ENCODE peak calls at places on chromosomes 5 and 9, in eight cellular contexts. L, H, M, U, Y, E, O and J are unnamed samples.

GRCh38 chr9:106920701-106921283 is 57.8 kb downstream of the ZNF462 start:
- DNase-seq in U (no peak), O (no peak), L (peak; percentile 18), Y (no peak), M (peak; percentile 12), H (peak; percentile 65), E (peak; percentile 44), J (no peak)

GRCh38 chr5:124824637-124825158 is 78.3 kb upstream of the ZNF608 start:
- DNase-seq in U (no peak), H (no peak), Y (peak; percentile 46), O (no peak), M (no peak), E (no peak), L (no peak), J (no peak)

GRCh38 chr5:154228696-154229095 is 38.2 kb downstream of the GALNT10 start:
- DNase-seq in Y (no peak), O (no peak), L (no peak), E (no peak), M (no peak), H (no peak), U (no peak), J (no peak)

GRCh38 chr9:76203373-76203772 is 190.9 kb downstream of the RFK start:
- DNase-seq in O (no peak), M (no peak), E (peak; percentile 61), H (peak; percentile 40), L (no peak), Y (no peak), U (no peak), J (peak; percentile 56)

GRCh38 chr9:371349-371748 is 156.7 kb downstream of the DOCK8 start:
- DNase-seq in L (no peak), H (no peak), E (no peak), M (no peak), U (no peak), O (no peak), Y (no peak), J (no peak)

GRCh38 chr5:69219939-69220338 is 14.7 kb upstream of the CDK7 start:
- DNase-seq in Y (no peak), E (no peak), O (no peak), L (no peak), H (no peak), U (no peak), M (no peak), J (no peak)

GRCh38 chr9:100595391-100596199 is 17.7 kb downstream of the CAVIN4 start:
- DNase-seq in M (peak; percentile 44), U (peak; percentile 80), Y (peak; percentile 57), O (no peak), H (no peak), L (peak; percentile 39), E (no peak), J (peak; percentile 22)

GRCh38 chr9:10252174-10252573 is 360.6 kb downstream of the PTPRD start:
- DNase-seq in H (no peak), E (peak; percentile 79), O (no peak), U (no peak), M (no peak), L (no peak), Y (no peak), J (no peak)

GRCh38 chr5:121949885-121950284 is 11.9 kb upstream of the SRFBP1 start:
- DNase-seq in M (peak; percentile 29), L (peak; percentile 34), Y (peak; percentile 66), U (peak; percentile 63), O (no peak), H (peak; percentile 21), E (no peak), J (peak; percentile 12)

GRCh38 chr5:55591671-55592070 is 56.9 kb upstream of the PLPP1 start:
- DNase-seq in L (no peak), Y (peak; percentile 41), O (no peak), H (no peak), E (no peak), M (no peak), U (no peak), J (no peak)

GRCh38 chr5:32223972-32224608 is 50.0 kb upstream of the GOLPH3 start:
- DNase-seq in E (no peak), L (peak; percentile 75), M (peak; percentile 24), Y (no peak), U (peak; percentile 79), H (no peak), O (no peak), J (no peak)

GRCh38 chr9:108444400-108445358 is 411.1 kb downstream of the ACTL7B start:
- DNase-seq in O (no peak), U (no peak), M (peak; percentile 90), Y (no peak), L (peak; percentile 72), H (no peak), E (no peak), J (peak; percentile 41)

GRCh38 chr9:72971411-72971810 is 18.6 kb upstream of the ALDH1A1 start:
- DNase-seq in O (no peak), Y (no peak), M (no peak), U (no peak), H (no peak), L (no peak), E (no peak), J (no peak)

GRCh38 chr9:111961575-111961974 is 65.0 kb downstream of the UGCG start:
- DNase-seq in Y (no peak), O (peak; percentile 71), E (peak; percentile 68), L (no peak), M (peak; percentile 19), U (no peak), H (no peak), J (no peak)

GRCh38 chr9:130117376-130117775 is 54.8 kb upstream of the NCS1 start:
- DNase-seq in U (no peak), H (no peak), Y (no peak), L (no peak), M (no peak), O (no peak), E (no peak), J (no peak)

DNA sequence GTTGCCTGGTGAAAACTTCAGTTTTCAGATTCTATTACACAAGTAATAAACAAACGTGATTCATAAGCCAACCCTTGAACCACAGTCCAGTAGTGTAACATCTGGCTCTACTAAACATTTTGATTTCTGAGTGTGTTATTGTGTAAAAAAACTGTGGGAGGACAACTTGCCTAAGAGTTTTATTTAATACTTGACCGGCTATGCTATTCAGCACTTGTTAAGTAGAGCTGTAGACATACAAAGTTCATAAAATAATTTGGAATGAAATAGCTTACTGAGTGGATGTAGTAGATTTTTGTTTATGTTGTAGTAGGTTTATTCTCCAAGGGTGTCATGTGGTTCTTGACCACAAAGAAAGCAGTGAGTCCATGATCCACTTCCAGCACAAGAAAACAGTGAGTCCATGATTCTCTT is 17.4 kb downstream of the LVRN start:
- DNase-seq in M (no peak), H (no peak), O (no peak), E (no peak), Y (no peak), U (no peak), L (no peak), J (no peak)
- TF ChIP-seq POLR2AphosphoS5 in M (no peak), H (peak; percentile 38), O (no peak), E (no peak), Y (no peak), U (no peak), L (no peak), J (no peak)

GRCh38 chr9:127942152-127943010 is 4.7 kb upstream of the DPM2 start:
- DNase-seq in O (no peak), E (peak; percentile 73), M (no peak), L (peak; percentile 43), Y (peak; percentile 88), H (peak; percentile 63), U (peak; percentile 85), J (peak; percentile 53)
- H3K36me3 ChIP-seq in O (peaks cover 7% of the 10 kb centered on the region), E (peaks cover 51% of the 10 kb centered on the region), M (peaks cover 9% of the 10 kb centered on the region), L (peaks cover 17% of the 10 kb centered on the region), Y (peaks cover 4% of the 10 kb centered on the region), H (no peaks in the 10 kb centered on the region), U (no peaks in the 10 kb centered on the region), J (peaks cover 20% of the 10 kb centered on the region)

GRCh38 chr5:172901788-172902496 is 57.3 kb upstream of the RPL26L1 start:
- DNase-seq in Y (no peak), H (no peak), E (no peak), U (peak; percentile 24), L (no peak), O (no peak), M (no peak), J (no peak)

GRCh38 chr5:172899436-172899835 is 59.8 kb upstream of the RPL26L1 start:
- DNase-seq in U (no peak), M (no peak), E (no peak), Y (no peak), O (no peak), H (no peak), L (no peak), J (no peak)

GRCh38 chr5:172902497-172903472 is 56.4 kb upstream of the RPL26L1 start:
- DNase-seq in L (peak; percentile 90), H (peak; percentile 78), E (peak; percentile 76), O (no peak), U (peak; percentile 60), Y (peak; percentile 72), M (peak; percentile 8), J (peak; percentile 49)

GRCh38 chr5:172898513-172899369 is 60.5 kb upstream of the RPL26L1 start:
- DNase-seq in L (no peak), Y (no peak), M (no peak), E (no peak), O (no peak), H (no peak), U (no peak), J (no peak)

GRCh38 chr5:172901012-172901780 is 58.0 kb upstream of the RPL26L1 start:
- DNase-seq in E (peak; percentile 74), O (no peak), L (peak; percentile 22), Y (no peak), U (no peak), M (no peak), H (peak; percentile 42), J (no peak)
- TF ChIP-seq POLR2AphosphoS5 in E (peak; percentile 69), O (no peak), L (no peak), Y (no peak), U (no peak), M (no peak), H (peak; percentile 50), J (peak; percentile 40)

GRCh38 chr9:83656032-83656680 is 33.2 kb downstream of the IDNK start:
- DNase-seq in O (no peak), U (no peak), M (no peak), E (no peak), H (no peak), Y (no peak), L (no peak), J (no peak)

GRCh38 chr9:83649515-83649914 is 26.6 kb downstream of the IDNK start:
- DNase-seq in L (no peak), O (no peak), E (no peak), U (peak; percentile 45), M (no peak), Y (peak; percentile 71), H (no peak), J (no peak)

GRCh38 chr9:83651558-83651957 is 28.6 kb downstream of the IDNK start:
- DNase-seq in H (no peak), O (no peak), Y (no peak), U (no peak), E (no peak), L (no peak), M (no peak), J (no peak)

GRCh38 chr9:83656952-83657351 is 34.0 kb downstream of the IDNK start:
- DNase-seq in U (no peak), Y (no peak), E (no peak), H (no peak), L (no peak), O (no peak), M (no peak), J (no peak)

DNA sequence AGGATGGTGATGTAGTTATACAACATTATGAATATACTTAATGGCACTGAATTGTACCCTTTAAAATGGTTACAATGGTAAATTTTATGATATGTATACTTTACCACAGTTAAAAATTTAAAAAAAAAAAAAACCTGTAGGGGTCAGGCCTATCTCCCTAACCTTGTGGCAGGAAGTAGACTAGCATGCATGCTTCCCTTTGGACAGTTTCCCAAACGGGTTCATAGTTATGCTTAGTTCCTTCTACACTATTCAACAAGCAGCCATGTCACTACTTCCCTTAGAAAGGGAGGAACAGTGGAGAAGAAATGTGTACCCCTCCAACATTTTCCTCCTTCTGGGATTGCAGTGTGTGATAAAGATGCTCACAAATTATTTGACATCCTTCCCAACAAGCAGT is 32.5 kb downstream of the IDNK start:
- DNase-seq in M (no peak), L (no peak), Y (no peak), H (no peak), U (no peak), O (no peak), E (no peak), J (no peak)
- H3K36me3 ChIP-seq in M (peaks cover 55% of the 10 kb centered on the region), L (peaks cover 11% of the 10 kb centered on the region), Y (peaks cover 74% of the 10 kb centered on the region), H (no peaks in the 10 kb centered on the region), U (peaks cover 9% of the 10 kb centered on the region), O (peaks cover 10% of the 10 kb centered on the region), E (peaks cover 100% of the 10 kb centered on the region), J (no peaks in the 10 kb centered on the region)